ENCODE peak calls at places on chromosomes 5 and 9, in six cellular contexts. One of them, this sample, is unnamed.

GRCh38 chr9:105171076-105171475 is 73.4 kb upstream of the SLC44A1 start:
- DNase-seq in neural progenitor cell: no peak
- DNase-seq in ovary: no peak
- DNase-seq in spleen: no peak
- DNase-seq in neuronal stem cell: no peak
- DNase-seq in upper lobe of right lung: no peak
- DNase-seq in this sample: no peak

GRCh38 chr9:38046669-38047300 is 22.2 kb downstream of the SHB start:
- DNase-seq in neural progenitor cell: no peak
- DNase-seq in ovary: no peak
- DNase-seq in spleen: no peak
- DNase-seq in neuronal stem cell: no peak
- DNase-seq in upper lobe of right lung: no peak
- DNase-seq in this sample: no peak

GRCh38 chr9:127199001-127199791 is 65.4 kb upstream of the GARNL3 start:
- DNase-seq in neural progenitor cell: peak; percentile 87
- DNase-seq in ovary: peak; percentile 89
- DNase-seq in spleen: peak; percentile 87
- DNase-seq in neuronal stem cell: peak; percentile 84
- DNase-seq in upper lobe of right lung: peak; percentile 81
- DNase-seq in this sample: peak; percentile 92

GRCh38 chr9:69582544-69583297 is 89.5 kb downstream of the APBA1 start:
- DNase-seq in neural progenitor cell: no peak
- DNase-seq in ovary: no peak
- DNase-seq in spleen: no peak
- DNase-seq in neuronal stem cell: no peak
- DNase-seq in upper lobe of right lung: no peak
- DNase-seq in this sample: no peak

GRCh38 chr9:98707158-98708102 is 1.3 kb downstream of the GABBR2 start:
- DNase-seq in neural progenitor cell: peak; percentile 94
- DNase-seq in ovary: no peak
- DNase-seq in spleen: no peak
- DNase-seq in neuronal stem cell: peak; percentile 79
- DNase-seq in upper lobe of right lung: peak; percentile 70
- DNase-seq in this sample: no peak

GRCh38 chr5:14712666-14713065 is 48.1 kb downstream of the OTULIN start:
- DNase-seq in neural progenitor cell: no peak
- DNase-seq in ovary: no peak
- DNase-seq in spleen: no peak
- DNase-seq in neuronal stem cell: no peak
- DNase-seq in upper lobe of right lung: no peak
- DNase-seq in this sample: no peak

GRCh38 chr9:6354072-6354686 is 26.0 kb downstream of the TPD52L3 start:
- DNase-seq in neural progenitor cell: peak; percentile 62
- DNase-seq in ovary: no peak
- DNase-seq in spleen: no peak
- DNase-seq in neuronal stem cell: peak; percentile 17
- DNase-seq in upper lobe of right lung: no peak
- DNase-seq in this sample: no peak

GRCh38 chr5:86175224-86175623 is 442.5 kb upstream of the COX7C start:
- DNase-seq in neural progenitor cell: no peak
- DNase-seq in ovary: no peak
- DNase-seq in spleen: no peak
- DNase-seq in neuronal stem cell: no peak
- DNase-seq in upper lobe of right lung: no peak
- DNase-seq in this sample: no peak

GRCh38 chr5:157280927-157281326 is 15.0 kb downstream of the CYFIP2 start:
- DNase-seq in neural progenitor cell: no peak
- DNase-seq in ovary: no peak
- DNase-seq in spleen: no peak
- DNase-seq in neuronal stem cell: no peak
- DNase-seq in upper lobe of right lung: no peak
- DNase-seq in this sample: no peak

GRCh38 chr5:139807647-139808030 is 12.0 kb downstream of the PSD2 start:
- DNase-seq in neural progenitor cell: no peak
- DNase-seq in ovary: no peak
- DNase-seq in spleen: peak; percentile 9
- DNase-seq in neuronal stem cell: no peak
- DNase-seq in upper lobe of right lung: peak; percentile 8
- DNase-seq in this sample: no peak

GRCh38 chr9:107557236-107557990 is 67.8 kb upstream of the KLF4 start:
- DNase-seq in neural progenitor cell: no peak
- DNase-seq in ovary: no peak
- DNase-seq in spleen: no peak
- DNase-seq in neuronal stem cell: no peak
- DNase-seq in upper lobe of right lung: no peak
- DNase-seq in this sample: no peak

GRCh38 chr5:145244788-145245187 is 590.4 kb downstream of the PRELID2 start:
- DNase-seq in neural progenitor cell: no peak
- DNase-seq in ovary: no peak
- DNase-seq in spleen: no peak
- DNase-seq in neuronal stem cell: no peak
- DNase-seq in upper lobe of right lung: no peak
- DNase-seq in this sample: no peak

GRCh38 chr5:8473016-8473415 is 604.1 kb downstream of the MTRR start:
- DNase-seq in neural progenitor cell: no peak
- DNase-seq in ovary: no peak
- DNase-seq in spleen: no peak
- DNase-seq in neuronal stem cell: no peak
- DNase-seq in upper lobe of right lung: no peak
- DNase-seq in this sample: no peak

GRCh38 chr5:8474569-8474930 is 605.6 kb downstream of the MTRR start:
- DNase-seq in neural progenitor cell: no peak
- DNase-seq in ovary: no peak
- DNase-seq in spleen: no peak
- DNase-seq in neuronal stem cell: no peak
- DNase-seq in upper lobe of right lung: no peak
- DNase-seq in this sample: no peak

GRCh38 chr5:8478308-8478707 is 609.4 kb downstream of the MTRR start:
- DNase-seq in neural progenitor cell: no peak
- DNase-seq in ovary: no peak
- DNase-seq in spleen: no peak
- DNase-seq in neuronal stem cell: no peak
- DNase-seq in upper lobe of right lung: no peak
- DNase-seq in this sample: no peak

GRCh38 chr5:8470489-8470888 is 601.5 kb downstream of the MTRR start:
- DNase-seq in neural progenitor cell: no peak
- DNase-seq in ovary: no peak
- DNase-seq in spleen: no peak
- DNase-seq in neuronal stem cell: no peak
- DNase-seq in upper lobe of right lung: no peak
- DNase-seq in this sample: no peak

DNA sequence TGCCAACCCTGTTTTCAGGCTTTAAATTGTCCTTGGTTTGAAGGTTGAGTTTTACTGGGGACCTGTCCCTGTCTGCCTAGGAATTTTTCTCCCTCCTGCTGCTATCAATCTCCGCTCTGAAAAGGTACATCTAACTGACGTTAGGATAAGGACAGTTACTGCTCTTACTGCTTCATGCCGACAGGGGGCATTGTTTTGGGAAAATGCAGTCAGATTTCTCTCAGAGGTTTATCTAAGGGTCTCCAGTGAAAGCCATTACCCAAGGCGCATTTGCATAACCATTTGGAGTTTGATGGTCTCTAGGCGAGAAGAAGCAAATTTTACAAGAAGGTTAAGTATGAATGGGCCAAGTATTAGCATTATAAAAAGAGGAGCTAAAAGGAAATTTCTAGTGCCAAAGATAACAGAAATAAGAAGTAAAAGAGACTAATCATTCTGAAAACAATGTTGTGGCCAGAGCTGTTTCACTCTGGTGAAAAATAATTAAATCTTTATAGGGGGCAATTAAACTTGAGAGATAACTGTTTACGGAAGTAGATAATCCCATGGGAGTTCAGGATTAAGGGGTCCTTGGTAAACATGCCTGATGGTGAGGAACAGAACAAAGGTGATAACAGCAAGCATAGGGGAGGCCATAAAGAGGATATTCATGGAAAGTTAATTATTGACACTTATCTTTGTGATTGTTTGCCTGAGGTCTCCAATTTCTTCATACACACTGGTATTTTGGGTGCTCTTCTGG is 605.0 kb downstream of the MTRR start:
- DNase-seq in neural progenitor cell: no peak
- DNase-seq in ovary: no peak
- DNase-seq in spleen: no peak
- DNase-seq in neuronal stem cell: no peak
- DNase-seq in upper lobe of right lung: no peak
- DNase-seq in this sample: no peak
- H3K9me3 ChIP-seq in neural progenitor cell: peaks cover 11% of the 10 kb centered on the region
- H3K9me3 ChIP-seq in ovary: no peaks in the 10 kb centered on the region
- H3K9me3 ChIP-seq in spleen: peaks cover 11% of the 10 kb centered on the region
- H3K9me3 ChIP-seq in neuronal stem cell: peaks cover 9% of the 10 kb centered on the region
- H3K9me3 ChIP-seq in upper lobe of right lung: no peaks in the 10 kb centered on the region
- H3K9me3 ChIP-seq in this sample: no peaks in the 10 kb centered on the region

GRCh38 chr5:179568731-179569130 is 18.4 kb downstream of the RUFY1 start:
- DNase-seq in neural progenitor cell: no peak
- DNase-seq in ovary: no peak
- DNase-seq in spleen: peak; percentile 9
- DNase-seq in neuronal stem cell: no peak
- DNase-seq in upper lobe of right lung: no peak
- DNase-seq in this sample: no peak
- H3K36me3 ChIP-seq in neural progenitor cell: peaks cover 23% of the 10 kb centered on the region
- H3K36me3 ChIP-seq in ovary: no peaks in the 10 kb centered on the region
- H3K36me3 ChIP-seq in spleen: peaks cover 100% of the 10 kb centered on the region
- H3K36me3 ChIP-seq in neuronal stem cell: peaks cover 95% of the 10 kb centered on the region
- H3K36me3 ChIP-seq in upper lobe of right lung: peaks cover 100% of the 10 kb centered on the region
- H3K36me3 ChIP-seq in this sample: peaks cover 77% of the 10 kb centered on the region

DNA sequence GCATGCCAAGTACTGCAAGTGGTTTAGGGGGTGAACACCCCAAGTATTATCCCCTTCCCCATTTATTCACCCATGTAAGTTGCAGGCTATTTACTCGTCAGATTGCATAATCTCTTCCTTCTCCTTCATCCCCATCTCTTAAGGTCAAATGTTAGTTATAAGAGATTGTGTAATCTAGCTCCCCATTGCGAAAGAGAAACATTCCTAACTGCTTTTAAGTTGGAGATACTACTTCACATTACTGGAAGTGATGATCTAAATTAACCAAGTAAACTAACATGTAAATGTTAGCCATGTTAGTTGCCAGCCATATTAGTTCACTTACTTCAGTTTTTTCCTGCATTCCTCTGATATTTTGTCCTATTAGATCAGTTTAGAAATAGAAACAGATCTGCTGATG is 262.3 kb downstream of the TAF11L14 start:
- DNase-seq in neural progenitor cell: no peak
- DNase-seq in ovary: no peak
- DNase-seq in spleen: no peak
- DNase-seq in neuronal stem cell: no peak
- DNase-seq in upper lobe of right lung: no peak
- DNase-seq in this sample: no peak
- H3K9me3 ChIP-seq in neural progenitor cell: no peaks in the 10 kb centered on the region
- H3K9me3 ChIP-seq in ovary: no peaks in the 10 kb centered on the region
- H3K9me3 ChIP-seq in spleen: no peaks in the 10 kb centered on the region
- H3K9me3 ChIP-seq in neuronal stem cell: no peaks in the 10 kb centered on the region
- H3K9me3 ChIP-seq in upper lobe of right lung: no peaks in the 10 kb centered on the region
- H3K9me3 ChIP-seq in this sample: no peaks in the 10 kb centered on the region

DNA sequence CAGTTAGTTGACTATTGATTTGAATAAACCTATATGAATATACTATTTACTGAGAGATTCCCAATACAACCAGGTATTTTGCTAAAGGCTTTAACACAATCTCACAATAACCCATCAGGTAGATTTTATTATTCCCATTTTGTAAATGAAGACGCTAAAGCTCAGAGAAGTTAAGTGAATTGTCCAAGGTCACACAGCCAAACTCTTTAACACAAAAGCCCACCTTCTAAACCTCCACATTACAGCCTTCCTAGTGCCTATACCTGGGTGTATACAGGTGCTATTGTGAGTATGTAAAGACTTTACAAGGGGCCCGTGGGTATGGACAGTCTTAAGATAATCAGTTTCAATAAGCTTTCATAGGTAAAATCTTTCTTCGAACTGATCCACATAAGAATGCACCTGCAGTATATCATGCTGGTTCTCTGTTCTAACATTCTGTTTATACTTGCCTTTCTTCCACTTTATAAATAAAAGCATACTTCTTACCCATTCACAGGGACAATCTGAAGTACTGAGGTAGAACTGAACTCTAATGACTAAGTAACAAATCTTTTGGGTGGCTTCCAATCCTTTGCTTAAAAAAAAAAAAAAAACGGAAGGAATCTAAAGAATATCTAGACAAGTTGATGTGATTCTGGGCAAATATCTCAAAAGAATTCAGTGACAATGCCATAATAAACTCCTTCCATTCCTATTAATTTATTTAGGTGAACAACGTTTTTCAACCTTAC is 59.1 kb downstream of the PJA2 start:
- DNase-seq in neural progenitor cell: no peak
- DNase-seq in ovary: no peak
- DNase-seq in spleen: no peak
- DNase-seq in neuronal stem cell: no peak
- DNase-seq in upper lobe of right lung: no peak
- DNase-seq in this sample: no peak
- H3K36me3 ChIP-seq in neural progenitor cell: peaks cover 7% of the 10 kb centered on the region
- H3K36me3 ChIP-seq in ovary: no peaks in the 10 kb centered on the region
- H3K36me3 ChIP-seq in spleen: peaks cover 90% of the 10 kb centered on the region
- H3K36me3 ChIP-seq in neuronal stem cell: peaks cover 81% of the 10 kb centered on the region
- H3K36me3 ChIP-seq in upper lobe of right lung: peaks cover 60% of the 10 kb centered on the region
- H3K36me3 ChIP-seq in this sample: peaks cover 3% of the 10 kb centered on the region

GRCh38 chr9:96769989-96770388 is 7.9 kb downstream of the ZNF510 start:
- DNase-seq in neural progenitor cell: no peak
- DNase-seq in ovary: no peak
- DNase-seq in spleen: no peak
- DNase-seq in neuronal stem cell: no peak
- DNase-seq in upper lobe of right lung: no peak
- DNase-seq in this sample: no peak

GRCh38 chr9:96766199-96766598 is 11.7 kb downstream of the ZNF510 start:
- DNase-seq in neural progenitor cell: no peak
- DNase-seq in ovary: no peak
- DNase-seq in spleen: no peak
- DNase-seq in neuronal stem cell: no peak
- DNase-seq in upper lobe of right lung: no peak
- DNase-seq in this sample: no peak

GRCh38 chr9:96771124-96771523 is 6.8 kb downstream of the ZNF510 start:
- DNase-seq in neural progenitor cell: no peak
- DNase-seq in ovary: no peak
- DNase-seq in spleen: no peak
- DNase-seq in neuronal stem cell: no peak
- DNase-seq in upper lobe of right lung: no peak
- DNase-seq in this sample: no peak
- H3K9me3 ChIP-seq in neural progenitor cell: peaks cover 41% of the 10 kb centered on the region
- H3K9me3 ChIP-seq in ovary: peaks cover 18% of the 10 kb centered on the region
- H3K9me3 ChIP-seq in spleen: peaks cover 56% of the 10 kb centered on the region
- H3K9me3 ChIP-seq in neuronal stem cell: peaks cover 8% of the 10 kb centered on the region
- H3K9me3 ChIP-seq in upper lobe of right lung: peaks cover 45% of the 10 kb centered on the region
- H3K9me3 ChIP-seq in this sample: peaks cover 70% of the 10 kb centered on the region